ENCODE peak calls at places on chromosomes 2 and 18, in six cellular contexts. O is Peyer's patch; B is GM23248; C is psoas muscle; H is astrocyte; S is CD8-positive, alpha-beta T cell. M is an unnamed sample.

GRCh38 chr2:74010087-74010541 is 25.4 kb downstream of the TET3 start:
- DNase-seq in H (no peak), O (no peak), C (no peak), S (no peak), B (no peak), M (no peak)

GRCh38 chr2:183347969-183348368 is 223.7 kb downstream of the NUP35 start:
- DNase-seq in O (no peak), C (no peak), S (no peak), B (no peak), H (no peak), M (no peak)

GRCh38 chr18:26617151-26617554 is 68.8 kb upstream of the KCTD1 start:
- DNase-seq in O (no peak), B (peak; percentile 94), S (no peak), C (no peak), H (peak; percentile 96), M (no peak)

GRCh38 chr2:60569680-60570111 is 16.2 kb upstream of the BCL11A start:
- DNase-seq in H (no peak), O (no peak), S (no peak), B (peak; percentile 9), C (no peak), M (no peak)

GRCh38 chr18:6994719-6995430 is 122.7 kb downstream of the LAMA1 start:
- DNase-seq in O (no peak), B (peak; percentile 62), C (no peak), H (peak; percentile 4), S (no peak), M (no peak)

GRCh38 chr2:8319219-8319618 is 362.6 kb upstream of the ID2 start:
- DNase-seq in O (no peak), H (no peak), B (peak; percentile 81), C (no peak), S (no peak), M (no peak)

GRCh38 chr2:62326735-62327134 is 130.8 kb downstream of the B3GNT2 start:
- DNase-seq in C (no peak), O (no peak), S (no peak), B (no peak), H (no peak), M (no peak)

GRCh38 chr18:52422985-52423601 is 83.1 kb downstream of the DCC start:
- DNase-seq in O (no peak), H (no peak), S (no peak), B (no peak), C (no peak), M (no peak)

GRCh38 chr2:201887851-201888451 is 81.6 kb downstream of the CDK15 start:
- DNase-seq in O (no peak), B (peak; percentile 7), C (no peak), S (no peak), H (no peak), M (no peak)

GRCh38 chr18:75125359-75126331 is 83.3 kb downstream of the PTGR3 start:
- DNase-seq in C (no peak), B (no peak), S (no peak), H (peak; percentile 9), O (no peak), M (no peak)

GRCh38 chr18:32775628-32776027 is 2.8 kb upstream of the KLHL14 start:
- DNase-seq in B (no peak), S (no peak), O (no peak), C (no peak), H (no peak), M (no peak)

GRCh38 chr2:235709124-235709813 is 215.4 kb downstream of the AGAP1 start:
- DNase-seq in S (no peak), O (peak; percentile 91), H (peak; percentile 47), B (peak; percentile 72), C (no peak), M (no peak)

DNA sequence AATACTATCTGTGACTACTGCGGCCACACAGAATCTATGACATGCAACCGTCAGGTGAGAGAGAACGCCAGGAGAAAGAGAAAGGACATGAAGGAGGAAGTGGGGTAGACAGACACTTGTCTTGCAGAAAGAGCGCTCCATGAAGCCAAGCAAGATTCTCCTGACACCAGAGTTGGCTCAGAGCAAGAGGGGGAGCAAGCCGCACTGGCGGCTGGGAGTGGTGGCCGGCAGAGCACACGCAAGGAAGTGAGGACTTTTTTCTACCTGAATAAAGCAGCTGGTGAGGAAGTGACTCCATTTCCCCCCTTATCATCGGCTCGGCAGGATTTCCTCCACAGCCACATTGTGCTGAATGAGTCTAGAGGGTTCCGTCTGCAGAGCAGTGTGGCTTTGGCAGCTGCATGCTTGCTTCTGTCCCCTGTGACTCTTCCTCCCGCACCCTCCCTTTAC is 181.5 kb downstream of the BCL2 start:
- DNase-seq in H (no peak), S (peak; percentile 40), B (no peak), C (peak; percentile 61), O (no peak), M (peak; percentile 51)
- H3K4me1 ChIP-seq in H (no peaks in the 10 kb centered on the region), S (peaks cover 46% of the 10 kb centered on the region), B (peaks cover 9% of the 10 kb centered on the region), C (peaks cover 50% of the 10 kb centered on the region), O (peaks cover 6% of the 10 kb centered on the region), M (peaks cover 22% of the 10 kb centered on the region)

GRCh38 chr2:42794271-42795046 is 2.1 kb upstream of the HAAO start:
- DNase-seq in S (no peak), C (peak; percentile 59), H (no peak), B (no peak), O (peak; percentile 71), M (no peak)

GRCh38 chr2:42792087-42792582 is 248 bp downstream of the HAAO start:
- DNase-seq in C (no peak), H (no peak), O (no peak), B (peak; percentile 48), S (no peak), M (no peak)

GRCh38 chr2:42791606-42792005 is 777 bp downstream of the HAAO start:
- DNase-seq in B (no peak), C (no peak), S (no peak), O (no peak), H (no peak), M (no peak)

GRCh38 chr2:42793314-42794270 is 1.2 kb upstream of the HAAO start:
- DNase-seq in H (no peak), S (no peak), C (peak; percentile 57), B (peak; percentile 35), O (no peak), M (no peak)

DNA sequence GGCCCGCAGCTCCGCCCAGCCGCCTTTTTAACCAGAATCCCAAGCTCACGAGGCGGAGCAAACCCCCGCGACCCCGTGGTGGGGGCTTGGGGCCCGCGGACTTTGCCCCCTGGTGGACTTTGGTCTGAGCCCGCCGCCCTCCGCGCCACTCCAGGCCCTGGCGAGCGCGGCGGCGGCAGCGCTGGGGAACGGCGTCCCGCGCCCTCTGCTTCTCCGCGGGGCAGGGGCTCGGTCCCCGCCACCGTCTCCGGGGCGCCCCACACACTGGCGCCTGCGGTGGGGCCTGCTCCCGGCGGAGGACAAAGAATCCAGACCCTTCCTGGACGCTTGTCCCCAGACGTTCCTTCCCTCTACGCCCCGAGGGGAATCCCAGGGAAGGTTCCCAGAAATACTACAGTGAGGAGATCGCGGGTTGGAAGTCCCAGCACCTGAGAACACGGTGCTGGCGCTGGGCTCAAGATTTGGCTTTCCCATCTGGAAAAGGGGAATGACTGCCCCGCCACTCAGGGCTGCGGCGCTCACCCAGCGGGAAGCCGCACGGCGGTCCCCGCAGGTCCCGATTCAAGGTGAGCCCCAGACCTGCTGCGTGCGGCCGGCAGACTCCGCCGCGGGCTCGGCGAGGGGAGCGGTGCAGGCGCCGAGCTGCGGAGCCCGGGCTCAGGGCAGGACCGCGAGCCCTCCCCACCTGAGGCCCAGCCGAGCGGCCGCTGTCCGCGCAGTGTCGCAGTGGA is at the start of gene HAAO:
- DNase-seq in O (peak; percentile 92), S (no peak), B (peak; percentile 18), C (peak; percentile 78), H (no peak), M (no peak)
- H3K27ac ChIP-seq in O (peak within 1 kb of the TSS; percentile 84), S (no peak within 1 kb of the TSS), B (no peak within 1 kb of the TSS), C (peak within 1 kb of the TSS; percentile 76), H (no peak within 1 kb of the TSS), M (no peak within 1 kb of the TSS)

GRCh38 chr2:128314348-128315121 is 4.1 kb downstream of the HS6ST1 start:
- DNase-seq in S (no peak), H (no peak), O (peak; percentile 43), B (no peak), C (peak; percentile 51), M (no peak)
- H3K4me3 ChIP-seq in S (no peak overlapping the region), H (no peak overlapping the region), O (no peak overlapping the region), B (no peak overlapping the region), C (peak overlapping the region; percentile 97), M (no peak overlapping the region)

DNA sequence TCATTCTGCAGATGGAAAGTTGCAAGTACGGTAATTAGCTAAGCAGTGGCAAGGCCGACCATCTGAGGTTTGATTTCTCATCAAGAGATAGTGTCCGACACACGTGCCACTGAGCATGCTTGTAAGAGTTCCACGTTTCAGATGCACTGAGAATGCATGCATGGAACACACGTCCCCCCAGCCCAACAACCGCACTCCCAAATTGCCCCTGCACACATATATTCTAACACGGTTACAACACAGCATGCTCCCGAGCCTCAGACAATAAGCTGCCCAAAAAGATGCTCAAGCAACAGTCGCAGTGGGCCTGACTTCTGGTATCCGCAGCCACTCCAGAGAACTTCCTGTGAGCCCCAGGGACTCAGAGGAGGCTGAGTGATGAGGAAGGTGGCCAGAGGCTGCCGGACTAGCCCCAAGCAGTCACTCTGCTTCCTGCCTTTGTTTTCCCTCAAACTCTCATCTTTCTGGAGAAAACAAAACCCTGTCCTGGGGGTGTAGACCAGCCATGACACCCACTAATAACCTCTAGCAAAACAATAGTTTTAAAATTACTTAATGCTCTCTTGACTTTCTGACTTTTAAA is 204.0 kb downstream of the TGIF1 start:
- DNase-seq in H (no peak), S (no peak), O (no peak), B (no peak), C (no peak), M (no peak)
- H3K4me1 ChIP-seq in H (peaks cover 38% of the 10 kb centered on the region), S (no peaks in the 10 kb centered on the region), O (peaks cover 13% of the 10 kb centered on the region), B (peaks cover 32% of the 10 kb centered on the region), C (no peaks in the 10 kb centered on the region), M (no peaks in the 10 kb centered on the region)

GRCh38 chr2:26921323-26921722 is 49.1 kb upstream of the MAPRE3 start:
- DNase-seq in C (no peak), O (no peak), B (no peak), H (no peak), S (no peak), M (no peak)
- H3K27ac ChIP-seq in C (no peak overlapping the region), O (no peak overlapping the region), B (no peak overlapping the region), H (no peak overlapping the region), S (no peak overlapping the region), M (no peak overlapping the region)

M was measured in effector memory CD4-positive, alpha-beta T cell.